ENCODE peak calls at places on chromosomes 2 and 18, in seven cellular contexts. Z is CD4-positive, alpha-beta memory T cell; N is T-helper 9 cell; R is activated CD8-positive, alpha-beta T cell treated with anti-CD3 and anti-CD28 coated beads for 36 hours; A is H54; E is NCI-H748 treated with DMSO at 0.1 percent for 48 hours; H is endothelial cell. C is an unnamed sample.
A peak's percentile ranks its signal among the peaks of the same experiment; 100 is the strongest.

GRCh38 chr2:150561076-150561475 is 73.6 kb upstream of the RND3 start:
- DNase-seq in H (no peak), R (no peak), A (no peak), N (no peak), Z (no peak), E (no peak), C (no peak)

GRCh38 chr2:95300391-95300938 is 3.3 kb downstream of the KCNIP3 start:
- DNase-seq in Z (no peak), R (no peak), H (no peak), N (no peak), A (no peak), E (no peak), C (peak; percentile 82)

GRCh38 chr18:10301831-10302483 is 152.5 kb upstream of the APCDD1 start:
- DNase-seq in E (no peak), N (no peak), A (no peak), Z (no peak), R (no peak), H (no peak), C (no peak)

GRCh38 chr2:68292108-68292710 is 27.5 kb downstream of the CNRIP1 start:
- DNase-seq in A (peak; percentile 19), Z (peak; percentile 36), H (no peak), N (no peak), R (peak; percentile 26), E (no peak), C (peak; percentile 60)

GRCh38 chr18:59022167-59022945 is 117.3 kb upstream of the SEC11C start:
- DNase-seq in N (no peak), H (no peak), A (no peak), R (no peak), Z (no peak), E (no peak), C (no peak)

GRCh38 chr2:173828189-173829157 is 136.7 kb downstream of the SP3 start:
- DNase-seq in H (no peak), Z (no peak), N (no peak), E (no peak), A (no peak), R (peak; percentile 4), C (no peak)

GRCh38 chr18:48605408-48605845 is 66.6 kb downstream of the CTIF start:
- DNase-seq in H (peak; percentile 62), Z (no peak), E (no peak), R (peak; percentile 5), A (no peak), N (no peak), C (no peak)

GRCh38 chr18:76490701-76491171 is 4.3 kb downstream of the ZNF516 start:
- DNase-seq in Z (peak; percentile 41), N (no peak), E (peak; percentile 23), R (peak; percentile 62), H (no peak), A (no peak), C (peak; percentile 6)

GRCh38 chr18:36078751-36079529 is 11.6 kb upstream of the RPRD1A start:
- DNase-seq in Z (no peak), N (no peak), H (no peak), A (no peak), E (no peak), R (no peak), C (no peak)

GRCh38 chr2:231185050-231185725 is 13.2 kb upstream of the ARMC9 start:
- DNase-seq in E (no peak), A (no peak), Z (no peak), H (no peak), R (no peak), N (no peak), C (no peak)

GRCh38 chr2:16617282-16618266 is 48.1 kb downstream of the CYRIA start:
- DNase-seq in A (no peak), Z (no peak), E (no peak), N (no peak), H (peak; percentile 41), R (no peak), C (peak; percentile 40)

GRCh38 chr18:31723998-31724711 is 36.5 kb downstream of the SLC25A52 start:
- DNase-seq in R (peak; percentile 12), E (no peak), Z (no peak), A (no peak), H (no peak), N (no peak), C (no peak)

GRCh38 chr18:51569561-51569960 is 372.1 kb upstream of the MEX3C start:
- DNase-seq in Z (no peak), N (no peak), H (no peak), A (no peak), E (no peak), R (no peak), C (no peak)

GRCh38 chr2:158973111-158973510 is 4.7 kb downstream of the TANC1 start:
- DNase-seq in N (no peak), R (no peak), E (no peak), Z (no peak), A (no peak), H (no peak), C (peak; percentile 90)

GRCh38 chr2:54572636-54573531 is 116.8 kb downstream of the SPTBN1 start:
- DNase-seq in N (peak; percentile 40), A (no peak), Z (peak; percentile 55), E (peak; percentile 26), H (no peak), R (peak; percentile 79), C (no peak)

GRCh38 chr2:197806317-197806633 is 1.9 kb downstream of the PLCL1 start:
- DNase-seq in E (no peak), Z (no peak), A (no peak), R (no peak), H (no peak), N (no peak), C (no peak)

GRCh38 chr2:98560256-98560771 is 48.0 kb downstream of the COA5 start:
- DNase-seq in H (no peak), A (peak; percentile 89), R (no peak), E (no peak), Z (no peak), N (no peak), C (no peak)